ENCODE peak calls at places on chromosome 9, in six cellular contexts. W is activated CD8-positive, alpha-beta memory T cell treated with anti-CD3 and anti-CD28 coated beads for 48 hours; V is NCI-H1417; O is lower lobe of right lung; I is stimulated activated naive CD8-positive, alpha-beta T cell treated with anti-CD3 and anti-CD28 coated beads, Interleukin-15, Interleukin-2, amounts not matched to agents 100 U/mL and 50 U/mL, for 24 hours; R is naive B cell. M is an unnamed sample.

GRCh38 chr9:106307670-106308069 is 555.3 kb upstream of the ZNF462 start:
- DNase-seq in W (no peak), V (no peak), O (no peak), I (no peak), R (no peak), M (no peak)

GRCh38 chr9:12775963-12776774 is 1.3 kb downstream of the LURAP1L start:
- DNase-seq in W (no peak), V (peak; percentile 84), O (peak; percentile 84), I (peak; percentile 5), R (no peak), M (no peak)

GRCh38 chr9:79962836-79963235 is 391.1 kb downstream of the TLE4 start:
- DNase-seq in W (no peak), V (no peak), O (no peak), I (no peak), R (no peak), M (no peak)

GRCh38 chr9:100282388-100282719 is 70.4 kb downstream of the TEX10 start:
- DNase-seq in W (no peak), V (no peak), O (no peak), I (no peak), R (no peak), M (no peak)

GRCh38 chr9:90131568-90131967 is 511.1 kb downstream of the DIRAS2 start:
- DNase-seq in W (no peak), V (no peak), O (no peak), I (no peak), R (no peak), M (no peak)

GRCh38 chr9:135718616-135719015 is 16.6 kb downstream of the KCNT1 start:
- DNase-seq in W (no peak), V (no peak), O (no peak), I (peak; percentile 31), R (no peak), M (no peak)

GRCh38 chr9:98099898-98100297 is 19.1 kb downstream of the TRIM14 start:
- DNase-seq in W (no peak), V (peak; percentile 90), O (no peak), I (no peak), R (no peak), M (no peak)

GRCh38 chr9:120914410-120914809 is 12.2 kb downstream of the TRAF1 start:
- DNase-seq in W (no peak), V (no peak), O (no peak), I (no peak), R (no peak), M (no peak)

GRCh38 chr9:137968235-137968634 is 90.7 kb downstream of the CACNA1B start:
- DNase-seq in W (no peak), V (no peak), O (peak; percentile 42), I (no peak), R (no peak), M (no peak)

GRCh38 chr9:114691046-114691955 is 9.3 kb upstream of the TEX48 start:
- DNase-seq in W (no peak), V (no peak), O (no peak), I (peak; percentile 67), R (no peak), M (no peak)

GRCh38 chr9:135474915-135475314 is 4.7 kb upstream of the PPP1R26 start:
- DNase-seq in W (no peak), V (peak; percentile 21), O (peak; percentile 71), I (peak; percentile 32), R (no peak), M (no peak)

GRCh38 chr9:92722386-92723298 is 42.0 kb downstream of the BICD2 start:
- DNase-seq in W (no peak), V (no peak), O (peak; percentile 51), I (no peak), R (no peak), M (no peak)

GRCh38 chr9:94630833-94631232 is 8.5 kb downstream of the FBP1 start:
- DNase-seq in W (no peak), V (no peak), O (no peak), I (no peak), R (no peak), M (no peak)

GRCh38 chr9:111163738-111164399 is 125.6 kb upstream of the LPAR1 start:
- DNase-seq in W (no peak), V (no peak), O (no peak), I (no peak), R (no peak), M (peak; percentile 7)

GRCh38 chr9:32782476-32783167 is 718 bp upstream of the TMEM215 start:
- DNase-seq in W (no peak), V (no peak), O (peak; percentile 33), I (no peak), R (no peak), M (no peak)

GRCh38 chr9:134683714-134684374 is 42.2 kb downstream of the COL5A1 start:
- DNase-seq in W (no peak), V (no peak), O (no peak), I (no peak), R (no peak), M (no peak)

GRCh38 chr9:134303601-134304000 is 22.7 kb upstream of the RXRA start:
- DNase-seq in W (no peak), V (no peak), O (peak; percentile 21), I (no peak), R (no peak), M (no peak)

GRCh38 chr9:5879419-5880181 is 11.1 kb upstream of the MLANA start:
- DNase-seq in W (no peak), V (no peak), O (no peak), I (no peak), R (no peak), M (no peak)

GRCh38 chr9:109912726-109913460 is 132.9 kb downstream of the PALM2AKAP2 start:
- DNase-seq in W (no peak), V (no peak), O (no peak), I (no peak), R (no peak), M (no peak)

GRCh38 chr9:28365020-28365640 is 791.8 kb upstream of the C9orf72 start:
- DNase-seq in W (no peak), V (no peak), O (no peak), I (no peak), R (no peak), M (no peak)